ENCODE peak calls at places on chromosomes 3 and 15, in seven cellular contexts. F, V, R, L, H, E and S are unnamed samples.

GRCh38 chr3:172580680-172581079 is 57.5 kb upstream of the TNFSF10 start:
- DNase-seq in F (no peak), V (no peak), R (no peak), L (no peak), H (no peak), E (no peak), S (no peak)

GRCh38 chr15:37019479-37020433 is 80.6 kb downstream of the MEIS2 start:
- DNase-seq in F (peak), V (no peak), R (no peak), L (no peak), H (peak), E (no peak), S (no peak)

GRCh38 chr3:105608623-105609022 is 241.9 kb downstream of the ALCAM start:
- DNase-seq in F (peak), V (peak), R (peak), L (no peak), H (no peak), E (peak), S (no peak)

GRCh38 chr3:60086811-60087210 is 1037.0 kb upstream of the CFAP20DC start:
- DNase-seq in F (no peak), V (no peak), R (no peak), L (no peak), H (peak), E (no peak), S (no peak)

GRCh38 chr3:44420676-44421075 is 56.8 kb downstream of the ZNF445 start:
- DNase-seq in F (no peak), V (no peak), R (no peak), L (no peak), H (no peak), E (no peak), S (no peak)

GRCh38 chr15:56806147-56806536 is 72.8 kb upstream of the ZNF280D start:
- DNase-seq in F (no peak), V (no peak), R (no peak), L (no peak), H (no peak), E (no peak), S (no peak)

GRCh38 chr3:23106641-23107040 is 96.5 kb upstream of the UBE2E2 start:
- DNase-seq in F (no peak), V (no peak), R (no peak), L (no peak), H (no peak), E (no peak), S (no peak)

GRCh38 chr3:13105181-13105580 is 32.0 kb upstream of the IQSEC1 start:
- DNase-seq in F (no peak), V (no peak), R (no peak), L (peak), H (no peak), E (no peak), S (no peak)

GRCh38 chr15:22888120-22888859 is 49.8 kb downstream of the NIPA2 start:
- DNase-seq in F (no peak), V (no peak), R (no peak), L (no peak), H (peak), E (no peak), S (no peak)

GRCh38 chr15:32855942-32856341 is 138.1 kb downstream of the GREM1 start:
- DNase-seq in F (no peak), V (no peak), R (no peak), L (no peak), H (peak), E (peak), S (no peak)

GRCh38 chr3:63818282-63819150 is 583 bp upstream of the C3orf49 start:
- DNase-seq in F (peak), V (peak), R (peak), L (peak), H (peak), E (peak), S (peak)

GRCh38 chr3:58487140-58487886 is 4.6 kb upstream of the KCTD6 start:
- DNase-seq in F (no peak), V (peak), R (no peak), L (no peak), H (peak), E (no peak), S (no peak)

GRCh38 chr3:105758451-105758850 is 110.4 kb downstream of the CBLB start:
- DNase-seq in F (no peak), V (no peak), R (no peak), L (no peak), H (no peak), E (no peak), S (no peak)

GRCh38 chr15:68383161-68384074 is 48.5 kb downstream of the ITGA11 start:
- DNase-seq in F (peak), V (peak), R (peak), L (no peak), H (no peak), E (peak), S (peak)

GRCh38 chr3:101017048-101017447 is 23.8 kb upstream of the ABI3BP start:
- DNase-seq in F (no peak), V (no peak), R (no peak), L (no peak), H (peak), E (no peak), S (no peak)

GRCh38 chr3:189096092-189096491 is 75.7 kb upstream of the TPRG1 start:
- DNase-seq in F (no peak), V (no peak), R (no peak), L (no peak), H (no peak), E (no peak), S (no peak)

GRCh38 chr15:74892313-74892712 is 2.5 kb downstream of the MPI start:
- DNase-seq in F (no peak), V (no peak), R (no peak), L (peak), H (no peak), E (no peak), S (no peak)

GRCh38 chr15:93983501-93983900 is 247.9 kb upstream of the MCTP2 start:
- DNase-seq in F (peak), V (no peak), R (no peak), L (no peak), H (no peak), E (no peak), S (no peak)

GRCh38 chr3:191005790-191006189 is 143.3 kb upstream of the GMNC start:
- DNase-seq in F (peak), V (no peak), R (peak), L (no peak), H (no peak), E (peak), S (no peak)

GRCh38 chr15:34161329-34161953 is 48.5 kb downstream of the KATNBL1 start:
- DNase-seq in F (no peak), V (no peak), R (no peak), L (no peak), H (no peak), E (peak), S (no peak)

GRCh38 chr3:23236890-23237289 is 33.8 kb downstream of the UBE2E2 start:
- DNase-seq in F (no peak), V (no peak), R (no peak), L (no peak), H (no peak), E (no peak), S (no peak)

GRCh38 chr3:155485897-155486296 is 192.4 kb upstream of the STRIT1 start:
- DNase-seq in F (no peak), V (no peak), R (no peak), L (no peak), H (no peak), E (no peak), S (no peak)

GRCh38 chr3:23455084-23455483 is 252.0 kb downstream of the UBE2E2 start:
- DNase-seq in F (no peak), V (no peak), R (no peak), L (no peak), H (peak), E (peak), S (no peak)

GRCh38 chr15:52567886-52568568 is 803 bp downstream of the ARPP19 start:
- DNase-seq in F (no peak), V (no peak), R (peak), L (peak), H (no peak), E (peak), S (no peak)

GRCh38 chr15:28995193-28995592 is 109.4 kb downstream of the APBA2 start:
- DNase-seq in F (no peak), V (no peak), R (no peak), L (no peak), H (no peak), E (peak), S (peak)

GRCh38 chr15:25054943-25055342 is 100.2 kb downstream of the SNRPN start:
- DNase-seq in F (no peak), V (no peak), R (no peak), L (no peak), H (no peak), E (no peak), S (no peak)

GRCh38 chr3:114506622-114507300 is 212.9 kb downstream of the TIGIT start:
- DNase-seq in F (no peak), V (no peak), R (no peak), L (no peak), H (peak), E (no peak), S (no peak)

GRCh38 chr15:100350434-100351226 is 8.9 kb upstream of the ADAMTS17 start:
- DNase-seq in F (no peak), V (no peak), R (no peak), L (no peak), H (peak), E (no peak), S (no peak)

GRCh38 chr15:80578871-80579270 is 116.2 kb upstream of the ABHD17C start:
- DNase-seq in F (no peak), V (no peak), R (no peak), L (no peak), H (no peak), E (no peak), S (no peak)

GRCh38 chr3:195773956-195774537 is 37.7 kb downstream of the MUC4 start:
- DNase-seq in F (no peak), V (no peak), R (no peak), L (no peak), H (no peak), E (no peak), S (no peak)

GRCh38 chr15:69939513-69940440 is 157.9 kb downstream of the TLE3 start:
- DNase-seq in F (peak), V (no peak), R (peak), L (no peak), H (no peak), E (peak), S (peak)

GRCh38 chr3:128950223-128950938 is 43.5 kb downstream of the CFAP92 start:
- DNase-seq in F (peak), V (no peak), R (no peak), L (no peak), H (peak), E (peak), S (no peak)

GRCh38 chr3:158718490-158719170 is 13.6 kb downstream of the RARRES1 start:
- DNase-seq in F (no peak), V (no peak), R (no peak), L (no peak), H (peak), E (no peak), S (no peak)

GRCh38 chr3:160152638-160153037 is 72.6 kb upstream of the C3orf80 start:
- DNase-seq in F (no peak), V (no peak), R (no peak), L (no peak), H (no peak), E (no peak), S (no peak)

GRCh38 chr15:57610130-57610529 is 18.4 kb downstream of the MYZAP start:
- DNase-seq in F (no peak), V (peak), R (no peak), L (peak), H (peak), E (no peak), S (no peak)

DNA sequence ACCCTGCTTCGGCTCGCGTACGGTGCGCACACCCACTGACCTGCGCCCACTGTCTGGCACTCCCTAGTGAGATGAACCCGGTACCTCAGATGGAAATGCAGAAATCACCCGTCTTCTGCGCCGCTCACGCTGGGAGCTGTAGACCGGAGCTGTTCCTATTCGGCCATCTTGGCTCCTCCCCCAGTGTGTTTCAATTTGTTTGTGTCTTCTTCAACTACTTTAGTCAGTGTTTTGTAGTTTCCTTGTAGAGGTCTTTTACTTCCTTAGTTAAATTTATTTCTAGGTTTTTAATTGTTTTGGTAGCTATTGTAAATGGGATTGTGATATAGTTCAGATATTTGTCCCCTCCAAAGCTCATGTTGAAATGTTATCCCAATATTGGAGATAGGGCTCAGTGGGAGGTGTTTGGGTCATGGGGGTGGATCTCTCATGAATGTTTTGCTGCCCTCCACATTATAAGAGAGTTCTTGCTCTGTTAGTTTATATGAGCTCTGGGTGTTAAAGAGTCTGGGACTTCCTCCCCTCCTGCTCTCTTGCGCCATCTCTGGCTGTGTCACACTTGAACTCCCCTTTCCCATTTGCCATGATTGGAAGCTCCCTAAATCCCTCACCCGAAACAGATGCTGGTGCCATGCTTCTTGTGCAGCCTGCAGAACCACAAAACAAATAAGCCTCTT is 304.4 kb downstream of the DOCK3 start:
- DNase-seq in F (no peak), V (no peak), R (peak), L (no peak), H (no peak), E (peak), S (no peak)
- TF ChIP-seq CTCF in F (no peak), V (no peak), R (no peak), L (no peak), H (no peak), E (peak), S (peak)

DNA sequence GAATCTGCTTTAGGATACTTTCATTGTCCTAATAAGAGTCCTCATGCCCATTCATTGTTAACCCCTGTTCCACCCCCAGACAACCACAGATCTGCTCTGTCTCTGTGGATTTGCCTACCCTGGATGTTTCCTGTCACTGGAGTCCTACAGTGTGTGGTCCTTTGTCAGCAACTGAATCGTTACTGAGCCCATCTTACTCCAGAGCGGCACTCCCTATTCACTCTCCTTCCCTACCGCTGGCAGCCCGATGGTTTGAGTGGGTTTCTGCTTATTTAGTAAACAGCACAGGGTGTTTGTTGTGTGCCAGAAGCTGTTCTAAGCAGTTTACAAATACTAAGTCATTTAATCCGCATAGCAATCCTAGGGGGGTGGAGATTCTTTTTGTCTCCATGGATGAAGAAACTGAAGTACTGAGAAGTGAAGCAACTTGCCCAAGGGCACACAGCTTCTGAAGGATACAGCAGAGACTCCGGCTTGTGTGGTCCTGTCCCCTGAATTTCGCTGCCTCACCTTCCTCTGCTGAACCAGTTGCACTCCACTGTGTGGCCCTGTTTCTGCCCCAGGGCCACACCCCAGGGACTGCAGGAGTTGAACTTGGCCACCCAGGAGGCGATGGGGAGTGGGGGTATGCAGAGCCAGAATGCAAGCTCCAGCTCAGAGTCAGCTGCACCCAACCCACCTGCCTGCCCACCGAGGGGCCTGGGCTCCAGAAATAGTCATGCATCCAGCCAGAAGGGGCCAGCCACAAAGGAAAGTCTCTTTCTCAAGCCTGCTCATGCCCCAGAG is 56.5 kb upstream of the SLC6A1 start:
- DNase-seq in F (no peak), V (no peak), R (no peak), L (peak), H (no peak), E (no peak), S (no peak)
- TF ChIP-seq CTCF in F (no peak), V (no peak), R (no peak), L (no peak), H (no peak), E (no peak), S (no peak)

GRCh38 chr15:71252036-71252898 is 137.0 kb downstream of the THSD4 start:
- DNase-seq in F (no peak), V (peak), R (no peak), L (no peak), H (peak), E (no peak), S (no peak)
- TF ChIP-seq CTCF in F (no peak), V (no peak), R (no peak), L (no peak), H (no peak), E (no peak), S (no peak)

GRCh38 chr15:76058714-76059319 is 968 bp upstream of the TMEM266 start:
- DNase-seq in F (peak), V (no peak), R (peak), L (no peak), H (no peak), E (peak), S (peak)
- TF ChIP-seq CTCF in F (peak), V (no peak), R (no peak), L (no peak), H (peak), E (peak), S (no peak)

GRCh38 chr3:49701388-49702077 is 12.2 kb downstream of the RNF123 start:
- DNase-seq in F (peak), V (no peak), R (peak), L (no peak), H (no peak), E (peak), S (no peak)
- TF ChIP-seq CTCF in F (peak), V (no peak), R (no peak), L (no peak), H (peak), E (peak), S (peak)

GRCh38 chr15:49606594-49606993 is 14.0 kb downstream of the FAM227B start:
- DNase-seq in F (no peak), V (no peak), R (no peak), L (no peak), H (no peak), E (peak), S (no peak)
- TF ChIP-seq CTCF in F (no peak), V (no peak), R (no peak), L (no peak), H (peak), E (peak), S (no peak)

GRCh38 chr3:45499529-45499928 is 95.0 kb upstream of the LIMD1 start:
- DNase-seq in F (no peak), V (no peak), R (no peak), L (no peak), H (no peak), E (peak), S (no peak)
- TF ChIP-seq CTCF in F (peak), V (peak), R (no peak), L (no peak), H (peak), E (no peak), S (peak)

GRCh38 chr3:148077951-148078350 is 619.8 kb upstream of the AGTR1 start:
- DNase-seq in F (no peak), V (no peak), R (no peak), L (no peak), H (no peak), E (no peak), S (no peak)

GRCh38 chr3:148074916-148075315 is 622.8 kb upstream of the AGTR1 start:
- DNase-seq in F (no peak), V (no peak), R (no peak), L (no peak), H (no peak), E (no peak), S (no peak)

GRCh38 chr3:148077318-148077923 is 620.3 kb upstream of the AGTR1 start:
- DNase-seq in F (peak), V (no peak), R (no peak), L (no peak), H (no peak), E (peak), S (no peak)

GRCh38 chr3:148074057-148074456 is 623.6 kb upstream of the AGTR1 start:
- DNase-seq in F (no peak), V (no peak), R (no peak), L (no peak), H (no peak), E (no peak), S (no peak)

GRCh38 chr3:148075829-148076716 is 621.6 kb upstream of the AGTR1 start:
- DNase-seq in F (peak), V (no peak), R (peak), L (no peak), H (peak), E (peak), S (no peak)
- TF ChIP-seq CTCF in F (peak), V (peak), R (peak), L (no peak), H (peak), E (peak), S (peak)

DNA sequence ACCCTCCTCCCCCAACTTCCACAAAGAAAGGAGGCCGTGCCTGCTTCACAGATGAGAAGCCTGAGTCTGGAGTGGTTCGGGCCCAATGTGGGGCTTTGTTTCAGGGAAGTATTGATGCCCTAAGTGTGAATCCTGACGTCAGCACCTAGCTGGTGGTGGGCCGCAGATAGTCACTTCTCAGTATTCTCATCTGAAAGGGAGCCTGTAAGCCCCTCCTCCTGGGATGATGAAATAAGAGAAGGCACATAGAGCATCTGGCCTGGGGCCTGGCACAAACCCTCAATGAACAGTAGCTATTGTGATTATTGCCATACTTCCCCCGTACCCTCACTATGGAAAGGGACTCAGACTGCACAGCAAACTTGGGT is 24.8 kb downstream of the LINGO1 start:
- DNase-seq in F (no peak), V (no peak), R (no peak), L (no peak), H (no peak), E (no peak), S (no peak)
- TF ChIP-seq CTCF in F (no peak), V (no peak), R (no peak), L (no peak), H (no peak), E (no peak), S (no peak)

DNA sequence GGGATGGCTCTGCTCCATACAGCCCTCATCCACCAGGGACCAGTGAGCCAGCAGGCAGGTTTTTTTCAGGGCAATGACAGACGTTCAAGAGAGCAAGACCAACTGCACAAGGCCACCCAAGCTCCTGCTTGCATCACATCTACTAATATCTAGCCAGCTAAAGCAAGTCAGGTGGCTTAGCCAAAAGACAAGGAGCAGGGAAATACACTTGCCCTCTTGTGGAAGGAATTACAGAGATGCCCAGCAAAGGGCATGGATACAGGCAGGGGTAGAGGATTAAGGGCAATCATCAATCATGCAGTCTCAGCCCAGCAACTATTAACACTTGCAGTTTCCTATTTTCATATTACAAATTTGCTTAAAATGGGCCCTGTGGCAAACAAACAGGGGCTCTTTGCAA is 81.5 kb upstream of the NTRK3 start:
- DNase-seq in F (no peak), V (no peak), R (no peak), L (no peak), H (no peak), E (peak), S (no peak)
- TF ChIP-seq CTCF in F (no peak), V (no peak), R (no peak), L (no peak), H (no peak), E (peak), S (no peak)